ENCODE peak calls at places on chromosome 18, in five cellular contexts. N is H1, U is endodermal cell, C is coronary artery, E is mesenchymal stem cell. A is an unnamed sample.

GRCh38 chr18:8525692-8526091 is 83.5 kb upstream of the RAB12 start:
- DNase-seq in N (peak; percentile 7), U (peak; percentile 71), C (no peak), E (no peak), A (no peak)

GRCh38 chr18:28905509-28905908 is 728.6 kb upstream of the CDH2 start:
- DNase-seq in N (no peak), U (no peak), C (no peak), E (peak; percentile 48), A (no peak)

GRCh38 chr18:33901894-33902512 is 322.7 kb downstream of the NOL4 start:
- DNase-seq in N (no peak), U (no peak), C (no peak), E (no peak), A (no peak)

GRCh38 chr18:8529609-8530008 is 79.6 kb upstream of the RAB12 start:
- DNase-seq in N (no peak), U (no peak), C (no peak), E (no peak), A (no peak)

GRCh38 chr18:80109676-80110078 is 615 bp downstream of the ADNP2 start:
- DNase-seq in N (no peak), U (peak; percentile 86), C (no peak), E (peak; percentile 68), A (peak; percentile 26)

GRCh38 chr18:26309283-26309682 is 83.0 kb downstream of the TAF4B start:
- DNase-seq in N (no peak), U (no peak), C (no peak), E (peak; percentile 36), A (no peak)

GRCh38 chr18:67553471-67553870 is 37.0 kb upstream of the DSEL start:
- DNase-seq in N (no peak), U (no peak), C (no peak), E (no peak), A (no peak)

GRCh38 chr18:63162271-63163014 is 157.1 kb downstream of the BCL2 start:
- DNase-seq in N (no peak), U (no peak), C (no peak), E (peak; percentile 48), A (no peak)

GRCh38 chr18:49843131-49843530 is 29.8 kb upstream of the ACAA2 start:
- DNase-seq in N (no peak), U (no peak), C (no peak), E (no peak), A (no peak)

GRCh38 chr18:42053188-42053781 is 98.3 kb downstream of the PIK3C3 start:
- DNase-seq in N (no peak), U (peak; percentile 75), C (no peak), E (peak; percentile 63), A (peak; percentile 8)

GRCh38 chr18:36692331-36692730 is 136.5 kb downstream of the TPGS2 start:
- DNase-seq in N (no peak), U (no peak), C (no peak), E (no peak), A (no peak)

GRCh38 chr18:9846162-9846915 is 39.4 kb upstream of the TXNDC2 start:
- DNase-seq in N (no peak), U (no peak), C (no peak), E (no peak), A (no peak)

GRCh38 chr18:61743775-61744531 is 148.9 kb downstream of the RNF152 start:
- DNase-seq in N (no peak), U (no peak), C (no peak), E (peak; percentile 15), A (no peak)

DNA sequence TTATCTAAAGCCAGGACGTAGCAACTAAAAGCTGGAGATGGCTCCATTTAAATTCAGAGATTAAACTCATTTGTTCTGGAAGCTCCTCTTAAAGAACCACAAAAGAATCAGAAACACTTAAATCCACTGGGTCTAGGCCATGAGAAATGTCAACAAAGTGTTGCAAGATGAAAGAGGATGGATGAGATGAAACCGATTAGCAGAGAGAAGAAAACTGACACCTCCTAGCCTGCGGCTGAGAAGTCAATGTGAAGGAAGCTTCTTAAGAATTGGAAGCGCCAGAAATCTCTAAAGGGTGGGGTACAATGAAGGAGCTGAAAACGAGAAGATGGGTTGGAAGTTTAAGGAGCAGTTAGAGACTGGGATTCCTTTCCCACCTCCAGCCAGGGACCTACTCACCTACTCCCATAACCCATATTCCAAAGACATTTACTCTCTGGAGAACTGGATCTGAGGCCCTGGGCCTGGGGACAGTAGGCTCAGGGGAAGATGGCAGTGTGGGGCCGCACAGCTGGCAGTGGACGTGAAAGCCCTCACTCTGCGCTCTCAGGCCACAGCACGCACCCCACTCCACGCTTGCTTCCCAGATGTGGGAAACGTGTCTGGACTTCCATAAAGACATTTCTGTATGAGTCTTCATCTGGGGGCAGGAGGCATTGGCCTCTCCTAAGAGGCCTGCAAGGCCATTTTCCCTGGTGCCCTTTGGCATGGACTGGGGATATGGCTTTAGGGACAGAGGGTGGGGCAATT is 188.4 kb downstream of the LOXHD1 start:
- DNase-seq in N (no peak), U (no peak), C (no peak), E (no peak), A (no peak)
- H3K27ac ChIP-seq in N (no peak overlapping the region), U (no peak overlapping the region), C (no peak overlapping the region), E (no peak overlapping the region), A (no peak overlapping the region)

DNA sequence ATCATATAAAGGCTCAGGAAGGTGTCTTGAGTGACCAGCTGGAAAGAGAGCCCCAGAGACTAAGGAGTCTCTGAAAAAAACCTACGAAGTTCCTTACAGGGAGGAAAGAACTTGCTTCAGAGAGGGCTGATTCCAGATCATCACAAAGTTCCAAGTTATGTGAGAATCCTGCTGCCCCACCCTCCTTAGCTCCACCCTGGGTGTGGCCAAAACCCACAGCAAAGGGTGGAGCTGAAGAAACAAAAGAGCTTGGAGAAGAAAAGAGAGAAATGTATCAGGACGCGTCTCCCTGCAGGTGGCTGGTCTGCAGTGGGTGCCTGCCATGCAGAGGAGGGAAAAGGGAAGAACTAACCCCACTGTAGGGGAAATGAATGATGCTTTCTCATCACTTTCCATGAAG is 32.8 kb upstream of the ZNF396 start:
- DNase-seq in N (no peak), U (no peak), C (no peak), E (no peak), A (no peak)
- H3K4me3 ChIP-seq in N (no peak overlapping the region), U (no peak overlapping the region), C (no peak overlapping the region), E (no peak overlapping the region), A (no peak overlapping the region)

DNA sequence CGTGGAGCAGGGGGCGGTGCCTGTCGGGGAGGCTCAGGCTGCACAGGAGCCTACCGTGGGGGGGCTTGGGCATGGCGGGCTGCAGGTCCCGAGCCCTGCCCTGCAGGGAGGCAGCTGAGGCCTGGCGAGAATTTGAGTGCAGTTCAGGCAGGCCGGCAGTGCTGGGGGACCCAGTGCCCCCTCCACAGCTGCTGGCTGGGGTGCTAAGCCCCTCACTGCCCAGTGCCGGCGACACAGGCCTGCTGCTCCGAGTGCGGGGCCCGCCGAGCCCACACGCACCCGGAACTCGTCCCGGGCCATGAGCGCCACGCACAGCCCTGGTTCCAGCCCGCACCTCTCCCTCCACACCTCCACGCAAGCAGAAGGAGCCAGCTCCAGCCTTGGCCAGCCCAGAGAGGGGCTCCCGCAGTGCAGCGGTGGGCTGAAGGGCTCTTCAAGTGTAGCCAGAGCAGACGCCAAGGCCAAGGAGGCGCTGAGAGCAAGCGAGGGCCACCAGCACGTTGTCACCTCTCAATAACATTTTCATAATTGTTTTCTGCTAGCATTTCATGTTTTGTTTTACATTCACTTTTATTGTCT is 1378.9 kb upstream of the CELF4 start:
- DNase-seq in N (no peak), U (peak; percentile 43), C (no peak), E (no peak), A (no peak)
- H3K27ac ChIP-seq in N (no peak overlapping the region), U (no peak overlapping the region), C (no peak overlapping the region), E (no peak overlapping the region), A (no peak overlapping the region)

DNA sequence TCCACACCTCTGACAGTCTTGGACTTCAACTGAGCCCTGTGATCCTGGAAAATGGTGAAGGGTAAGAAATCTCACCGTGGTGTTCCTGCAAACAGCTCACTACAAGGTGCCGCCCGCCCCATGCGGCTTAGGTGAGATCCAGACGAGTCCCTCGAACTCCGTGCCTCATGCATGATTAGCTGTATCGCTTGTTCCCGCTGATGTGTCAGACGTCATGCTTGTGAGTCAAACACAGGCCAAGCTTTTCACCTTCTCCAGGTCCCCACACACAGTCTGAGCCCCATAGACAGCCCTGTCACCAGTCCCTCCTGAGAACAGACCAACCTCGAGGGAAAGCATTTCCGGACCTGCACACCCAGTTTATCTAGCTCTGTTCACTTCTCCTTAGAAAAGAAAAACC is 740.5 kb downstream of the GALR1 start:
- DNase-seq in N (no peak), U (no peak), C (no peak), E (no peak), A (no peak)
- H3K4me3 ChIP-seq in N (no peak overlapping the region), U (no peak overlapping the region), C (no peak overlapping the region), E (no peak overlapping the region), A (no peak overlapping the region)

DNA sequence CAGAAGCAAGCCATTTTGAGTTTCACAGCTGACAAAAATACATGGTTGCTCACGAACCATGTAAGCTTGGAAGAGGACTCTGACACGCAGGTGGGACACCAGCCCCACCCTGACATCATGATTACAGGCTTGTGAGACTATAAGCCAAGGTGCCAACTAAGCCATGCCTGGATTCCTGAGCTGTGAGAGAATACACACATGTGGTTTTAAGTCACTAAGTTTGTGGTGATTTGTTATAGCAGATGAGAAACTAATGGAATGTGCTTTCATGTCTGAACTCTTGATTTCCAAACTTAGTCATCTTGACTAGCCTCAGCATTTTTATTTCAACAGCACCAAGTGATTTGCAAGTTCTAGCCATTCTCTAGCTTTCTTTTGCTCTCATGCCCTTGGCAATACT is 676.1 kb upstream of the CELF4 start:
- DNase-seq in N (no peak), U (no peak), C (no peak), E (peak; percentile 61), A (no peak)
- H3K27ac ChIP-seq in N (no peak overlapping the region), U (no peak overlapping the region), C (no peak overlapping the region), E (peak overlapping the region; percentile 63), A (no peak overlapping the region)

GRCh38 chr18:23618862-23619387 is 32.6 kb upstream of the NPC1 start:
- DNase-seq in N (peak; percentile 82), U (peak; percentile 90), C (no peak), E (no peak), A (no peak)
- H3K4me3 ChIP-seq in N (peak overlapping the region; percentile 65), U (peak overlapping the region; percentile 72), C (peak overlapping the region; percentile 74), E (peak overlapping the region; percentile 75), A (peak overlapping the region; percentile 33)

GRCh38 chr18:35242426-35242825 is 1.6 kb downstream of the ZNF397 start:
- DNase-seq in N (no peak), U (no peak), C (no peak), E (no peak), A (no peak)
- H3K27ac ChIP-seq in N (no peak overlapping the region), U (no peak overlapping the region), C (no peak overlapping the region), E (no peak overlapping the region), A (no peak overlapping the region)